ENCODE peak calls at places on chromosomes 11 and 22, in nine cellular contexts. One of them, this sample, is unnamed.
A peak's percentile ranks its signal among the peaks of the same experiment; 100 is the strongest.

GRCh38 chr22:47215851-47216250 is 453.4 kb downstream of the TBC1D22A start:
- DNase-seq in ovary: no peak
- DNase-seq in progenitor cell of endocrine pancreas: peak; percentile 2
- DNase-seq in retinal pigment epithelial cell: no peak
- DNase-seq in Kasumi-1: no peak
- DNase-seq in NCI-H1436: no peak
- DNase-seq in stimulated activated CD4-positive, alpha-beta T cell treated with anti-CD3 and anti-CD28 coated beads, TNF-alpha, amount 100 ng/mL, for 24 hours: no peak
- DNase-seq in activated T-cell treated with anti-CD3 and anti-CD28 coated beads for 1 hour: no peak
- DNase-seq in COLO829: no peak
- DNase-seq in this sample: no peak

GRCh38 chr22:27844256-27844655 is 42.7 kb upstream of the MN1 start:
- DNase-seq in Kasumi-1: no peak
- DNase-seq in COLO829: no peak
- DNase-seq in ovary: no peak
- DNase-seq in activated T-cell treated with anti-CD3 and anti-CD28 coated beads for 1 hour: no peak
- DNase-seq in progenitor cell of endocrine pancreas: no peak
- DNase-seq in retinal pigment epithelial cell: no peak
- DNase-seq in stimulated activated CD4-positive, alpha-beta T cell treated with anti-CD3 and anti-CD28 coated beads, TNF-alpha, amount 100 ng/mL, for 24 hours: no peak
- DNase-seq in NCI-H1436: no peak
- DNase-seq in this sample: no peak

GRCh38 chr11:120643254-120643653 is 131.7 kb downstream of the GRIK4 start:
- DNase-seq in NCI-H1436: no peak
- DNase-seq in progenitor cell of endocrine pancreas: no peak
- DNase-seq in Kasumi-1: no peak
- DNase-seq in COLO829: no peak
- DNase-seq in activated T-cell treated with anti-CD3 and anti-CD28 coated beads for 1 hour: no peak
- DNase-seq in retinal pigment epithelial cell: no peak
- DNase-seq in stimulated activated CD4-positive, alpha-beta T cell treated with anti-CD3 and anti-CD28 coated beads, TNF-alpha, amount 100 ng/mL, for 24 hours: no peak
- DNase-seq in ovary: no peak
- DNase-seq in this sample: no peak

GRCh38 chr22:25672685-25673084 is 69.3 kb upstream of the MYO18B start:
- DNase-seq in activated T-cell treated with anti-CD3 and anti-CD28 coated beads for 1 hour: no peak
- DNase-seq in progenitor cell of endocrine pancreas: no peak
- DNase-seq in ovary: no peak
- DNase-seq in retinal pigment epithelial cell: no peak
- DNase-seq in stimulated activated CD4-positive, alpha-beta T cell treated with anti-CD3 and anti-CD28 coated beads, TNF-alpha, amount 100 ng/mL, for 24 hours: no peak
- DNase-seq in Kasumi-1: no peak
- DNase-seq in NCI-H1436: no peak
- DNase-seq in COLO829: no peak
- DNase-seq in this sample: no peak

GRCh38 chr11:297666-298405 is 1.5 kb downstream of the IFITM5 start:
- DNase-seq in stimulated activated CD4-positive, alpha-beta T cell treated with anti-CD3 and anti-CD28 coated beads, TNF-alpha, amount 100 ng/mL, for 24 hours: no peak
- DNase-seq in NCI-H1436: no peak
- DNase-seq in Kasumi-1: no peak
- DNase-seq in retinal pigment epithelial cell: no peak
- DNase-seq in ovary: peak; percentile 18
- DNase-seq in activated T-cell treated with anti-CD3 and anti-CD28 coated beads for 1 hour: peak; percentile 43
- DNase-seq in COLO829: no peak
- DNase-seq in progenitor cell of endocrine pancreas: no peak
- DNase-seq in this sample: no peak

GRCh38 chr11:131737357-131737756 is 366.9 kb downstream of the NTM start:
- DNase-seq in Kasumi-1: no peak
- DNase-seq in ovary: no peak
- DNase-seq in activated T-cell treated with anti-CD3 and anti-CD28 coated beads for 1 hour: no peak
- DNase-seq in progenitor cell of endocrine pancreas: no peak
- DNase-seq in NCI-H1436: no peak
- DNase-seq in COLO829: no peak
- DNase-seq in stimulated activated CD4-positive, alpha-beta T cell treated with anti-CD3 and anti-CD28 coated beads, TNF-alpha, amount 100 ng/mL, for 24 hours: no peak
- DNase-seq in retinal pigment epithelial cell: no peak
- DNase-seq in this sample: no peak

GRCh38 chr11:38160433-38160832 is 1562.4 kb upstream of the RAG2 start:
- DNase-seq in ovary: no peak
- DNase-seq in NCI-H1436: no peak
- DNase-seq in activated T-cell treated with anti-CD3 and anti-CD28 coated beads for 1 hour: no peak
- DNase-seq in progenitor cell of endocrine pancreas: no peak
- DNase-seq in COLO829: no peak
- DNase-seq in Kasumi-1: no peak
- DNase-seq in retinal pigment epithelial cell: no peak
- DNase-seq in stimulated activated CD4-positive, alpha-beta T cell treated with anti-CD3 and anti-CD28 coated beads, TNF-alpha, amount 100 ng/mL, for 24 hours: no peak
- DNase-seq in this sample: no peak

GRCh38 chr11:33634291-33634834 is 66.3 kb downstream of the C11orf91 start:
- DNase-seq in activated T-cell treated with anti-CD3 and anti-CD28 coated beads for 1 hour: no peak
- DNase-seq in ovary: no peak
- DNase-seq in Kasumi-1: no peak
- DNase-seq in stimulated activated CD4-positive, alpha-beta T cell treated with anti-CD3 and anti-CD28 coated beads, TNF-alpha, amount 100 ng/mL, for 24 hours: no peak
- DNase-seq in progenitor cell of endocrine pancreas: no peak
- DNase-seq in retinal pigment epithelial cell: no peak
- DNase-seq in NCI-H1436: no peak
- DNase-seq in COLO829: peak; percentile 63
- DNase-seq in this sample: peak; percentile 77

GRCh38 chr11:19511413-19512183 is 201.0 kb upstream of the NAV2 start:
- DNase-seq in ovary: peak; percentile 20
- DNase-seq in Kasumi-1: no peak
- DNase-seq in stimulated activated CD4-positive, alpha-beta T cell treated with anti-CD3 and anti-CD28 coated beads, TNF-alpha, amount 100 ng/mL, for 24 hours: no peak
- DNase-seq in COLO829: no peak
- DNase-seq in activated T-cell treated with anti-CD3 and anti-CD28 coated beads for 1 hour: no peak
- DNase-seq in NCI-H1436: no peak
- DNase-seq in retinal pigment epithelial cell: no peak
- DNase-seq in progenitor cell of endocrine pancreas: no peak
- DNase-seq in this sample: no peak

GRCh38 chr11:127000991-127001390 is 421 bp upstream of the KIRREL3 start:
- DNase-seq in retinal pigment epithelial cell: no peak
- DNase-seq in progenitor cell of endocrine pancreas: no peak
- DNase-seq in activated T-cell treated with anti-CD3 and anti-CD28 coated beads for 1 hour: no peak
- DNase-seq in stimulated activated CD4-positive, alpha-beta T cell treated with anti-CD3 and anti-CD28 coated beads, TNF-alpha, amount 100 ng/mL, for 24 hours: no peak
- DNase-seq in COLO829: no peak
- DNase-seq in ovary: no peak
- DNase-seq in Kasumi-1: no peak
- DNase-seq in NCI-H1436: no peak
- DNase-seq in this sample: no peak

GRCh38 chr11:112477929-112478317 is 217.3 kb upstream of the PLET1 start:
- DNase-seq in activated T-cell treated with anti-CD3 and anti-CD28 coated beads for 1 hour: no peak
- DNase-seq in stimulated activated CD4-positive, alpha-beta T cell treated with anti-CD3 and anti-CD28 coated beads, TNF-alpha, amount 100 ng/mL, for 24 hours: no peak
- DNase-seq in progenitor cell of endocrine pancreas: no peak
- DNase-seq in ovary: no peak
- DNase-seq in retinal pigment epithelial cell: no peak
- DNase-seq in Kasumi-1: no peak
- DNase-seq in NCI-H1436: no peak
- DNase-seq in COLO829: no peak
- DNase-seq in this sample: no peak

GRCh38 chr11:97751952-97752351 is 1268.8 kb upstream of the CNTN5 start:
- DNase-seq in activated T-cell treated with anti-CD3 and anti-CD28 coated beads for 1 hour: no peak
- DNase-seq in COLO829: no peak
- DNase-seq in progenitor cell of endocrine pancreas: no peak
- DNase-seq in stimulated activated CD4-positive, alpha-beta T cell treated with anti-CD3 and anti-CD28 coated beads, TNF-alpha, amount 100 ng/mL, for 24 hours: no peak
- DNase-seq in NCI-H1436: no peak
- DNase-seq in ovary: no peak
- DNase-seq in Kasumi-1: no peak
- DNase-seq in retinal pigment epithelial cell: no peak
- DNase-seq in this sample: no peak

GRCh38 chr11:86574493-86575207 is 97.8 kb downstream of the ME3 start:
- DNase-seq in Kasumi-1: no peak
- DNase-seq in progenitor cell of endocrine pancreas: no peak
- DNase-seq in retinal pigment epithelial cell: no peak
- DNase-seq in stimulated activated CD4-positive, alpha-beta T cell treated with anti-CD3 and anti-CD28 coated beads, TNF-alpha, amount 100 ng/mL, for 24 hours: no peak
- DNase-seq in COLO829: no peak
- DNase-seq in activated T-cell treated with anti-CD3 and anti-CD28 coated beads for 1 hour: no peak
- DNase-seq in ovary: no peak
- DNase-seq in NCI-H1436: no peak
- DNase-seq in this sample: no peak

GRCh38 chr11:32891657-32892354 is 805 bp upstream of the QSER1 start:
- DNase-seq in COLO829: peak; percentile 8
- DNase-seq in retinal pigment epithelial cell: no peak
- DNase-seq in NCI-H1436: no peak
- DNase-seq in activated T-cell treated with anti-CD3 and anti-CD28 coated beads for 1 hour: no peak
- DNase-seq in progenitor cell of endocrine pancreas: no peak
- DNase-seq in ovary: no peak
- DNase-seq in stimulated activated CD4-positive, alpha-beta T cell treated with anti-CD3 and anti-CD28 coated beads, TNF-alpha, amount 100 ng/mL, for 24 hours: no peak
- DNase-seq in Kasumi-1: no peak
- DNase-seq in this sample: no peak

GRCh38 chr22:36252754-36253522 is at the start of gene APOL1:
- DNase-seq in Kasumi-1: no peak
- DNase-seq in NCI-H1436: no peak
- DNase-seq in COLO829: no peak
- DNase-seq in retinal pigment epithelial cell: no peak
- DNase-seq in stimulated activated CD4-positive, alpha-beta T cell treated with anti-CD3 and anti-CD28 coated beads, TNF-alpha, amount 100 ng/mL, for 24 hours: peak; percentile 47
- DNase-seq in progenitor cell of endocrine pancreas: no peak
- DNase-seq in ovary: peak; percentile 60
- DNase-seq in activated T-cell treated with anti-CD3 and anti-CD28 coated beads for 1 hour: no peak
- DNase-seq in this sample: no peak

GRCh38 chr11:108032800-108033199 is 24.1 kb downstream of the CUL5 start:
- DNase-seq in COLO829: no peak
- DNase-seq in ovary: no peak
- DNase-seq in NCI-H1436: no peak
- DNase-seq in activated T-cell treated with anti-CD3 and anti-CD28 coated beads for 1 hour: no peak
- DNase-seq in retinal pigment epithelial cell: no peak
- DNase-seq in Kasumi-1: no peak
- DNase-seq in progenitor cell of endocrine pancreas: no peak
- DNase-seq in stimulated activated CD4-positive, alpha-beta T cell treated with anti-CD3 and anti-CD28 coated beads, TNF-alpha, amount 100 ng/mL, for 24 hours: no peak
- DNase-seq in this sample: no peak

GRCh38 chr11:46120711-46121327 is 435 bp downstream of the PHF21A start:
- DNase-seq in activated T-cell treated with anti-CD3 and anti-CD28 coated beads for 1 hour: no peak
- DNase-seq in stimulated activated CD4-positive, alpha-beta T cell treated with anti-CD3 and anti-CD28 coated beads, TNF-alpha, amount 100 ng/mL, for 24 hours: peak; percentile 5
- DNase-seq in ovary: peak; percentile 70
- DNase-seq in NCI-H1436: peak; percentile 32
- DNase-seq in retinal pigment epithelial cell: no peak
- DNase-seq in Kasumi-1: peak; percentile 77
- DNase-seq in COLO829: no peak
- DNase-seq in progenitor cell of endocrine pancreas: no peak
- DNase-seq in this sample: peak; percentile 74

GRCh38 chr11:40388097-40388818 is 1071.2 kb downstream of the LRRC4C start:
- DNase-seq in activated T-cell treated with anti-CD3 and anti-CD28 coated beads for 1 hour: no peak
- DNase-seq in progenitor cell of endocrine pancreas: no peak
- DNase-seq in retinal pigment epithelial cell: no peak
- DNase-seq in stimulated activated CD4-positive, alpha-beta T cell treated with anti-CD3 and anti-CD28 coated beads, TNF-alpha, amount 100 ng/mL, for 24 hours: no peak
- DNase-seq in COLO829: no peak
- DNase-seq in NCI-H1436: no peak
- DNase-seq in ovary: no peak
- DNase-seq in Kasumi-1: no peak
- DNase-seq in this sample: peak; percentile 76

GRCh38 chr11:3671334-3672254 is at the start of gene CHRNA10:
- DNase-seq in stimulated activated CD4-positive, alpha-beta T cell treated with anti-CD3 and anti-CD28 coated beads, TNF-alpha, amount 100 ng/mL, for 24 hours: no peak
- DNase-seq in ovary: no peak
- DNase-seq in COLO829: no peak
- DNase-seq in Kasumi-1: no peak
- DNase-seq in activated T-cell treated with anti-CD3 and anti-CD28 coated beads for 1 hour: no peak
- DNase-seq in NCI-H1436: peak; percentile 41
- DNase-seq in retinal pigment epithelial cell: no peak
- DNase-seq in progenitor cell of endocrine pancreas: no peak
- DNase-seq in this sample: no peak

GRCh38 chr11:122486793-122487495 is 168.6 kb upstream of the UBASH3B start:
- DNase-seq in Kasumi-1: peak; percentile 38
- DNase-seq in activated T-cell treated with anti-CD3 and anti-CD28 coated beads for 1 hour: no peak
- DNase-seq in retinal pigment epithelial cell: no peak
- DNase-seq in ovary: no peak
- DNase-seq in COLO829: no peak
- DNase-seq in progenitor cell of endocrine pancreas: no peak
- DNase-seq in NCI-H1436: no peak
- DNase-seq in stimulated activated CD4-positive, alpha-beta T cell treated with anti-CD3 and anti-CD28 coated beads, TNF-alpha, amount 100 ng/mL, for 24 hours: no peak
- DNase-seq in this sample: no peak

GRCh38 chr11:35765211-35765610 is 102.6 kb downstream of the TRIM44 start:
- DNase-seq in COLO829: no peak
- DNase-seq in activated T-cell treated with anti-CD3 and anti-CD28 coated beads for 1 hour: no peak
- DNase-seq in ovary: no peak
- DNase-seq in retinal pigment epithelial cell: no peak
- DNase-seq in NCI-H1436: no peak
- DNase-seq in stimulated activated CD4-positive, alpha-beta T cell treated with anti-CD3 and anti-CD28 coated beads, TNF-alpha, amount 100 ng/mL, for 24 hours: no peak
- DNase-seq in Kasumi-1: no peak
- DNase-seq in progenitor cell of endocrine pancreas: no peak
- DNase-seq in this sample: no peak

GRCh38 chr11:74453373-74453975 is 13.9 kb downstream of the KCNE3 start:
- DNase-seq in retinal pigment epithelial cell: no peak
- DNase-seq in COLO829: peak; percentile 82
- DNase-seq in activated T-cell treated with anti-CD3 and anti-CD28 coated beads for 1 hour: peak; percentile 50
- DNase-seq in NCI-H1436: peak; percentile 54
- DNase-seq in Kasumi-1: peak; percentile 72
- DNase-seq in ovary: peak; percentile 57
- DNase-seq in stimulated activated CD4-positive, alpha-beta T cell treated with anti-CD3 and anti-CD28 coated beads, TNF-alpha, amount 100 ng/mL, for 24 hours: peak; percentile 65
- DNase-seq in progenitor cell of endocrine pancreas: peak; percentile 43
- DNase-seq in this sample: peak; percentile 23

GRCh38 chr11:61564936-61565696 is 15.8 kb downstream of the SYT7 start:
- DNase-seq in COLO829: no peak
- DNase-seq in stimulated activated CD4-positive, alpha-beta T cell treated with anti-CD3 and anti-CD28 coated beads, TNF-alpha, amount 100 ng/mL, for 24 hours: no peak
- DNase-seq in retinal pigment epithelial cell: no peak
- DNase-seq in NCI-H1436: no peak
- DNase-seq in Kasumi-1: no peak
- DNase-seq in ovary: no peak
- DNase-seq in progenitor cell of endocrine pancreas: no peak
- DNase-seq in activated T-cell treated with anti-CD3 and anti-CD28 coated beads for 1 hour: no peak
- DNase-seq in this sample: no peak

GRCh38 chr22:44125421-44125820 is 55.3 kb upstream of the PARVG start:
- DNase-seq in ovary: no peak
- DNase-seq in COLO829: no peak
- DNase-seq in NCI-H1436: no peak
- DNase-seq in retinal pigment epithelial cell: no peak
- DNase-seq in activated T-cell treated with anti-CD3 and anti-CD28 coated beads for 1 hour: no peak
- DNase-seq in progenitor cell of endocrine pancreas: no peak
- DNase-seq in Kasumi-1: no peak
- DNase-seq in stimulated activated CD4-positive, alpha-beta T cell treated with anti-CD3 and anti-CD28 coated beads, TNF-alpha, amount 100 ng/mL, for 24 hours: no peak
- DNase-seq in this sample: no peak

GRCh38 chr22:39152511-39153219 is at the start of gene CBX7:
- DNase-seq in stimulated activated CD4-positive, alpha-beta T cell treated with anti-CD3 and anti-CD28 coated beads, TNF-alpha, amount 100 ng/mL, for 24 hours: peak; percentile 86
- DNase-seq in retinal pigment epithelial cell: no peak
- DNase-seq in ovary: peak; percentile 96
- DNase-seq in NCI-H1436: peak; percentile 88
- DNase-seq in activated T-cell treated with anti-CD3 and anti-CD28 coated beads for 1 hour: peak; percentile 84
- DNase-seq in progenitor cell of endocrine pancreas: peak; percentile 86
- DNase-seq in Kasumi-1: peak; percentile 65
- DNase-seq in COLO829: peak; percentile 96
- DNase-seq in this sample: peak; percentile 54

GRCh38 chr11:65278351-65278750 is 16.6 kb downstream of the POLA2 start:
- DNase-seq in COLO829: no peak
- DNase-seq in retinal pigment epithelial cell: no peak
- DNase-seq in Kasumi-1: no peak
- DNase-seq in ovary: no peak
- DNase-seq in activated T-cell treated with anti-CD3 and anti-CD28 coated beads for 1 hour: no peak
- DNase-seq in NCI-H1436: no peak
- DNase-seq in stimulated activated CD4-positive, alpha-beta T cell treated with anti-CD3 and anti-CD28 coated beads, TNF-alpha, amount 100 ng/mL, for 24 hours: no peak
- DNase-seq in progenitor cell of endocrine pancreas: no peak
- DNase-seq in this sample: no peak

GRCh38 chr11:57567512-57568329 is at the start of gene UBE2L6:
- DNase-seq in stimulated activated CD4-positive, alpha-beta T cell treated with anti-CD3 and anti-CD28 coated beads, TNF-alpha, amount 100 ng/mL, for 24 hours: peak; percentile 90
- DNase-seq in activated T-cell treated with anti-CD3 and anti-CD28 coated beads for 1 hour: peak; percentile 46
- DNase-seq in NCI-H1436: peak; percentile 75
- DNase-seq in ovary: peak; percentile 74
- DNase-seq in COLO829: no peak
- DNase-seq in Kasumi-1: peak; percentile 61
- DNase-seq in progenitor cell of endocrine pancreas: peak; percentile 82
- DNase-seq in retinal pigment epithelial cell: no peak
- DNase-seq in this sample: peak; percentile 3

This sample was measured in HS-5.